ENCODE peak calls at places on chromosomes 7 and 10, in four cellular contexts. T, A, M and E are unnamed samples.

GRCh38 chr7:42137431-42137830 is 99.6 kb downstream of the GLI3 start:
- DNase-seq in M (no peak), A (no peak), T (no peak), E (no peak)

GRCh38 chr7:25597881-25598456 is 369.7 kb upstream of the NPVF start:
- DNase-seq in M (peak; percentile 10), T (no peak), A (no peak), E (no peak)

GRCh38 chr7:27423821-27424220 is 181.2 kb downstream of the EVX1 start:
- DNase-seq in T (no peak), M (no peak), A (no peak), E (no peak)

GRCh38 chr10:2798340-2798739 is 269.0 kb upstream of the PFKP start:
- DNase-seq in A (no peak), M (no peak), T (no peak), E (peak; percentile 6)

GRCh38 chr7:116557901-116558300 is 33.1 kb downstream of the CAV1 start:
- DNase-seq in T (no peak), M (no peak), A (no peak), E (no peak)

GRCh38 chr10:22489467-22489866 is 144.2 kb downstream of the SPAG6 start:
- DNase-seq in M (no peak), T (no peak), A (no peak), E (no peak)

GRCh38 chr7:111138196-111138569 is 47.3 kb downstream of the LRRN3 start:
- DNase-seq in M (no peak), T (peak; percentile 72), A (no peak), E (no peak)

GRCh38 chr7:131502810-131503545 is 53.5 kb downstream of the PODXL start:
- DNase-seq in M (peak; percentile 81), T (no peak), A (no peak), E (no peak)

GRCh38 chr7:76292206-76292573 is 10.3 kb upstream of the HSPB1 start:
- DNase-seq in A (no peak), M (peak; percentile 40), T (no peak), E (no peak)

GRCh38 chr10:119189811-119190282 is 11.2 kb upstream of the PRDX3 start:
- DNase-seq in T (no peak), M (peak; percentile 71), A (no peak), E (no peak)

GRCh38 chr10:24962998-24963397 is 10.6 kb upstream of the PRTFDC1 start:
- DNase-seq in A (no peak), M (peak; percentile 84), T (no peak), E (no peak)

GRCh38 chr7:118183254-118183585 is 744 bp upstream of the LSM8 start:
- DNase-seq in M (no peak), T (no peak), A (no peak), E (no peak)

GRCh38 chr7:95620631-95621030 is 24.3 kb upstream of the PDK4 start:
- DNase-seq in T (no peak), A (no peak), M (no peak), E (no peak)

GRCh38 chr10:116133641-116134040 is 139.4 kb downstream of the GFRA1 start:
- DNase-seq in M (no peak), T (no peak), A (no peak), E (no peak)

GRCh38 chr7:127884066-127884559 is 147.1 kb downstream of the LRRC4 start:
- DNase-seq in M (no peak), A (no peak), T (no peak), E (no peak)
- TF ChIP-seq SUZ12 in M (no peak), A (no peak), T (no peak), E (no peak)

DNA sequence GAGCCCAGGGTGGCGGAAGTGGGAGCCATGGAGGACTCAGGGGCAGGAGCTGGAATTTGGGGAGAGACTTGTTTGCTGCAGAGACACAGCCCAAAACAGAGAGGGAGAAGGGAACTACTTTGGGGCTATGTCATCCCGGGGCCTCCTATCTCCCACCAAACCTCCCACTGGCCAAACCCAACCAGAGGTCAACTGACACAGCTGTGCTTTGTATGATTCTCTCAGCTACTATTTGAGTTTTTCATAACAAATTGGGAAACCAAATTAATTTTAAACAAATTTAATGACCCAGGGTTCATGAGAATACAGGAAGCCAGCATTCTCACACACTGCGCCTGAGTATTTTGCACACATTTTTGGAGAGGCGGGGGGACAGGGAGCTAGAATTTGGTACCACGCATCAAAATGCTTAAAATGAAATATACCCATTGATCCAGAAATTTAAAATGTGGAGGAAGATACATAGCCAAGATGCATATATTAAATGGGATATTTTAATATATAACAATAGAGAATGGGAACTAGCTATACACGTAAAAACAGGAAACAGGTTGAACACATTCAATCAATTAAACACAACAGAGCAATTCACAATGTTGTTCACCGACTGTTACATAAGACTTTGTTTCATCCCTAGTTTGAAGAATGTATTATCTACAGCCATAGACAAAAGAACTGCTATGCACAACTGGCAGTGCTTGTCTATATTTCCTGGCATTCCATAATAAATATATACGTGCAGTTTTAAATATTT is 105.3 kb downstream of the PARD3 start:
- DNase-seq in A (no peak), T (no peak), M (no peak), E (no peak)
- H3K9ac ChIP-seq in A (no peak overlapping the region), T (no peak overlapping the region), M (no peak overlapping the region), E (no peak overlapping the region)

GRCh38 chr10:13830385-13830784 is 243.6 kb downstream of the PRPF18 start:
- DNase-seq in A (no peak), M (no peak), T (no peak), E (no peak)
- H3K4me3 ChIP-seq in A (no peak overlapping the region), M (no peak overlapping the region), T (no peak overlapping the region), E (no peak overlapping the region)

GRCh38 chr7:66153691-66154090 is 39.0 kb downstream of the CRCP start:
- DNase-seq in A (no peak), T (no peak), M (no peak), E (no peak)

GRCh38 chr7:66146701-66147100 is 32.1 kb downstream of the CRCP start:
- DNase-seq in T (no peak), A (no peak), M (no peak), E (no peak)

GRCh38 chr7:66145404-66145843 is 30.8 kb downstream of the CRCP start:
- DNase-seq in M (no peak), T (no peak), A (no peak), E (no peak)

GRCh38 chr7:66152538-66153191 is 38.0 kb downstream of the CRCP start:
- DNase-seq in A (peak; percentile 49), T (no peak), M (no peak), E (peak; percentile 58)

DNA sequence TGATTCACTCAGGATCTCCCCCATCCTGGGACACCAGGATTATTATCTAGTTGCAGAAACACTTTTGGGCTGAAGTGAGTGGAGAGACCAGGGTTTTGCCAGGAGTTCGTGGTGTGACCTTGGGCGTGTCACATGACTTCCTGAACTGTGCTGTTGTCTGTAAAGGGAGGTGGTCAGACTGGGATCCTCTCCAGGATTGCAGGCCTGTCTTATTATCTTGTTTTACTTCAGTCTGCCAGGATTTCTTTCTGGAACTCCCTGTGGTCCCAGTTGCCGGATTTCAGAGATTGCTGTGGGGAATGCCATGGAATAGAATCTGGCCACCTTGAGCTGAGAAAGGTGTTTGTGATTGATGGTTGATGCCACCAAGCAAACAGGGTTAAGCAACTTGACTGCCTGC is 35.8 kb downstream of the CRCP start:
- DNase-seq in T (no peak), M (peak; percentile 62), A (no peak), E (no peak)
- TF ChIP-seq SUZ12 in T (no peak), M (no peak), A (no peak), E (no peak)

GRCh38 chr7:112481833-112482669 is 1.3 kb downstream of the LSMEM1 start:
- DNase-seq in M (no peak), T (no peak), A (no peak), E (no peak)
- H3K9ac ChIP-seq in M (no peak overlapping the region), T (no peak overlapping the region), A (no peak overlapping the region), E (no peak overlapping the region)

DNA sequence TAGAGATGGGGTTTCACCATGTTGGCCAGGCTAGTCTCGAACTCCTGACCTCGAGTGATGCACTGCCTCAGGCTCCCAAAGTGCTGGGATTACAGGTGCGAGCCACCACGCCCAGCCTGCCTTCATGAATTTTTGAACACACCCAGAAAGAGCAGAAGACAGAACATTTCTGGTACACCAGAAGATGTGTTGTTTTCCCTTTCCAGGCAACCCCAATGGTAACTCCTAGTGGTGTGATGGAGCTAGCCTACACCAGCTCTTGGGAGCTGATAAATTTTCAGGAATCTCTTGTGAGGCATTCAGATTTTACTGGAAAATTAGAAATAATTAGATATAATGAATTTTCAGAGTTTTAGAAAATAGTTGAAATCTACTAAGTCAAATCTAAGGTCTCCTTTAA is 904 bp upstream of the CCDC7 start:
- DNase-seq in A (no peak), T (no peak), M (no peak), E (no peak)
- H3K4me3 ChIP-seq in A (no peak overlapping the region), T (peak overlapping the region; percentile 54), M (no peak overlapping the region), E (no peak overlapping the region)